ENCODE peak calls at places on chromosome 1, in ten cellular contexts. M is trophoblast cell, O is iris pigment epithelial cell, W is islet precursor cell, E is GM13977, H is dermis microvascular lymphatic vessel endothelial cell, Q is NCI-H1092, U is GM12878, C is NCI-H446 treated with DMSO at 0.1 percent for 48 hours, B is HS-5. V is an unnamed sample.

GRCh38 chr1:230797376-230798186 is 50.4 kb downstream of the CAPN9 start:
- DNase-seq in H (peak), B (peak), Q (peak), U (no peak), C (peak), W (peak), O (peak), E (no peak), M (peak), V (peak)

GRCh38 chr1:222370911-222371717 is 176.8 kb downstream of the HHIPL2 start:
- DNase-seq in B (peak), M (no peak), W (no peak), H (no peak), Q (no peak), C (no peak), U (no peak), O (peak), E (no peak), V (no peak)

GRCh38 chr1:216034506-216034905 is 388.7 kb downstream of the USH2A start:
- DNase-seq in E (no peak), O (no peak), B (no peak), W (peak), C (no peak), M (peak), U (no peak), H (no peak), Q (no peak), V (no peak)

GRCh38 chr1:40059292-40059959 is 18.9 kb downstream of the CAP1 start:
- DNase-seq in E (no peak), O (peak), W (no peak), M (peak), Q (no peak), U (no peak), B (peak), C (no peak), H (peak), V (no peak)

GRCh38 chr1:119631433-119632102 is 16.5 kb downstream of the ZNF697 start:
- DNase-seq in Q (peak), H (peak), W (peak), C (peak), B (no peak), M (peak), E (no peak), U (no peak), O (peak), V (peak)

GRCh38 chr1:31701137-31701736 is 2.6 kb downstream of the COL16A1 start:
- DNase-seq in C (peak), W (peak), H (peak), U (no peak), B (peak), Q (no peak), O (peak), M (peak), E (no peak), V (peak)

GRCh38 chr1:100455478-100456072 is 82.4 kb upstream of the GPR88 start:
- DNase-seq in M (no peak), E (no peak), H (peak), O (peak), U (no peak), B (no peak), W (no peak), C (peak), Q (no peak), V (no peak)

GRCh38 chr1:34831721-34832246 is 27.8 kb downstream of the SMIM12 start:
- DNase-seq in U (no peak), M (no peak), W (no peak), C (no peak), B (no peak), E (no peak), O (no peak), H (peak), Q (no peak), V (no peak)

GRCh38 chr1:151009206-151009587 is 948 bp downstream of the PRUNE1 start:
- DNase-seq in E (no peak), W (no peak), O (peak), H (no peak), B (no peak), Q (no peak), U (no peak), M (no peak), C (no peak), V (no peak)

GRCh38 chr1:22038036-22038435 is 14.5 kb upstream of the CDC42 start:
- DNase-seq in W (no peak), B (no peak), H (no peak), U (no peak), M (no peak), Q (no peak), O (no peak), C (no peak), E (no peak), V (no peak)

GRCh38 chr1:227395391-227396028 is 77.2 kb upstream of the CDC42BPA start:
- DNase-seq in B (no peak), E (no peak), H (peak), U (no peak), W (no peak), C (no peak), M (no peak), O (peak), Q (no peak), V (no peak)

GRCh38 chr1:198629610-198630009 is 9.2 kb upstream of the PTPRC start:
- DNase-seq in O (no peak), E (no peak), C (no peak), U (no peak), H (no peak), M (no peak), W (no peak), Q (no peak), B (no peak), V (no peak)

V was measured in ovary.